ENCODE peak calls at places on chromosomes 5 and 9, in four cellular contexts. One of them, this sample, is unnamed.
A peak's percentile ranks its signal among the peaks of the same experiment; 100 is the strongest.

GRCh38 chr5:148855249-148856008 is 29.0 kb downstream of the ADRB2 start:
- DNase-seq in MM.1S: no peak
- DNase-seq in PC-3: no peak
- DNase-seq in neural progenitor cell: no peak
- DNase-seq in this sample: no peak

GRCh38 chr5:24401767-24402166 is 243.0 kb downstream of the CDH10 start:
- DNase-seq in MM.1S: peak; percentile 26
- DNase-seq in PC-3: peak; percentile 50
- DNase-seq in neural progenitor cell: no peak
- DNase-seq in this sample: no peak

GRCh38 chr5:139335811-139336210 is 5.8 kb upstream of the PAIP2 start:
- DNase-seq in MM.1S: no peak
- DNase-seq in PC-3: no peak
- DNase-seq in neural progenitor cell: no peak
- DNase-seq in this sample: peak; percentile 10

GRCh38 chr5:38456657-38457056 is 99.8 kb downstream of the LIFR start:
- DNase-seq in MM.1S: no peak
- DNase-seq in PC-3: peak; percentile 40
- DNase-seq in neural progenitor cell: no peak
- DNase-seq in this sample: no peak

GRCh38 chr9:19946446-19947109 is 157.7 kb upstream of the SLC24A2 start:
- DNase-seq in MM.1S: no peak
- DNase-seq in PC-3: peak; percentile 39
- DNase-seq in neural progenitor cell: peak; percentile 56
- DNase-seq in this sample: no peak

GRCh38 chr5:132877938-132878337 is 4.5 kb downstream of the LEAP2 start:
- DNase-seq in MM.1S: no peak
- DNase-seq in PC-3: peak; percentile 16
- DNase-seq in neural progenitor cell: no peak
- DNase-seq in this sample: no peak

GRCh38 chr9:69946800-69947437 is 96.7 kb upstream of the MAMDC2 start:
- DNase-seq in MM.1S: no peak
- DNase-seq in PC-3: peak; percentile 73
- DNase-seq in neural progenitor cell: no peak
- DNase-seq in this sample: peak; percentile 7

GRCh38 chr9:113150670-113151591 is at the start of gene SLC31A2:
- DNase-seq in MM.1S: peak; percentile 87
- DNase-seq in PC-3: peak; percentile 78
- DNase-seq in neural progenitor cell: peak; percentile 96
- DNase-seq in this sample: peak; percentile 94

GRCh38 chr5:156481741-156482140 is 154.8 kb downstream of the SGCD start:
- DNase-seq in MM.1S: no peak
- DNase-seq in PC-3: no peak
- DNase-seq in neural progenitor cell: no peak
- DNase-seq in this sample: no peak

GRCh38 chr9:85900504-85901201 is 40.3 kb upstream of the NAA35 start:
- DNase-seq in MM.1S: no peak
- DNase-seq in PC-3: peak; percentile 37
- DNase-seq in neural progenitor cell: peak; percentile 45
- DNase-seq in this sample: peak; percentile 15

GRCh38 chr9:95506692-95507455 is 9.9 kb downstream of the PTCH1 start:
- DNase-seq in MM.1S: peak; percentile 42
- DNase-seq in PC-3: peak; percentile 25
- DNase-seq in neural progenitor cell: peak; percentile 68
- DNase-seq in this sample: peak; percentile 41

GRCh38 chr9:76868897-76869296 is 37.0 kb downstream of the PRUNE2 start:
- DNase-seq in MM.1S: no peak
- DNase-seq in PC-3: no peak
- DNase-seq in neural progenitor cell: peak; percentile 84
- DNase-seq in this sample: no peak

GRCh38 chr5:180105827-180106312 is 34.3 kb upstream of the RNF130 start:
- DNase-seq in MM.1S: no peak
- DNase-seq in PC-3: no peak
- DNase-seq in neural progenitor cell: no peak
- DNase-seq in this sample: no peak

GRCh38 chr5:132656774-132657355 is 1.1 kb upstream of the IL13 start:
- DNase-seq in MM.1S: no peak
- DNase-seq in PC-3: no peak
- DNase-seq in neural progenitor cell: no peak
- DNase-seq in this sample: no peak

GRCh38 chr9:136854842-136855460 is 2.8 kb downstream of the MAMDC4 start:
- DNase-seq in MM.1S: no peak
- DNase-seq in PC-3: no peak
- DNase-seq in neural progenitor cell: no peak
- DNase-seq in this sample: no peak

GRCh38 chr5:102309586-102309985 is 13.5 kb upstream of the SLCO4C1 start:
- DNase-seq in MM.1S: no peak
- DNase-seq in PC-3: no peak
- DNase-seq in neural progenitor cell: no peak
- DNase-seq in this sample: no peak

GRCh38 chr9:130629443-130630090 is 34.8 kb upstream of the PRDM12 start:
- DNase-seq in MM.1S: no peak
- DNase-seq in PC-3: no peak
- DNase-seq in neural progenitor cell: no peak
- DNase-seq in this sample: no peak

GRCh38 chr5:88884435-88884877 is 1.5 kb upstream of the MEF2C start:
- DNase-seq in MM.1S: peak; percentile 51
- DNase-seq in PC-3: no peak
- DNase-seq in neural progenitor cell: no peak
- DNase-seq in this sample: peak; percentile 86

GRCh38 chr5:159343295-159344094 is 13.2 kb upstream of the IL12B start:
- DNase-seq in MM.1S: peak; percentile 44
- DNase-seq in PC-3: no peak
- DNase-seq in neural progenitor cell: no peak
- DNase-seq in this sample: no peak

GRCh38 chr9:34125681-34126206 is 754 bp downstream of the DCAF12 start:
- DNase-seq in MM.1S: peak; percentile 7
- DNase-seq in PC-3: peak; percentile 44
- DNase-seq in neural progenitor cell: peak; percentile 43
- DNase-seq in this sample: peak; percentile 24

GRCh38 chr9:93207326-93207814 is 23.4 kb downstream of the WNK2 start:
- DNase-seq in MM.1S: no peak
- DNase-seq in PC-3: no peak
- DNase-seq in neural progenitor cell: no peak
- DNase-seq in this sample: no peak

GRCh38 chr9:126500600-126501382 is 112.9 kb upstream of the LMX1B start:
- DNase-seq in MM.1S: peak; percentile 49
- DNase-seq in PC-3: peak; percentile 57
- DNase-seq in neural progenitor cell: peak; percentile 93
- DNase-seq in this sample: peak; percentile 79

GRCh38 chr5:143248391-143248790 is 155.1 kb downstream of the NR3C1 start:
- DNase-seq in MM.1S: no peak
- DNase-seq in PC-3: no peak
- DNase-seq in neural progenitor cell: no peak
- DNase-seq in this sample: no peak

GRCh38 chr9:98913044-98913443 is 30.7 kb upstream of the COL15A1 start:
- DNase-seq in MM.1S: no peak
- DNase-seq in PC-3: no peak
- DNase-seq in neural progenitor cell: no peak
- DNase-seq in this sample: no peak

GRCh38 chr9:125747765-125748510 is 765 bp downstream of the PBX3 start:
- DNase-seq in MM.1S: peak; percentile 50
- DNase-seq in PC-3: peak; percentile 14
- DNase-seq in neural progenitor cell: peak; percentile 67
- DNase-seq in this sample: peak; percentile 6

GRCh38 chr5:34522599-34523381 is 133.3 kb upstream of the RAI14 start:
- DNase-seq in MM.1S: peak; percentile 80
- DNase-seq in PC-3: peak; percentile 93
- DNase-seq in neural progenitor cell: peak; percentile 91
- DNase-seq in this sample: peak; percentile 79

GRCh38 chr9:127869310-127870152 is 7.9 kb downstream of the AK1 start:
- DNase-seq in MM.1S: peak; percentile 84
- DNase-seq in PC-3: peak; percentile 78
- DNase-seq in neural progenitor cell: peak; percentile 93
- DNase-seq in this sample: peak; percentile 92
- H2AFZ ChIP-seq in MM.1S: peak overlapping the region; percentile 72
- H2AFZ ChIP-seq in PC-3: no peak overlapping the region
- H2AFZ ChIP-seq in neural progenitor cell: no peak overlapping the region
- H2AFZ ChIP-seq in this sample: no peak overlapping the region

DNA sequence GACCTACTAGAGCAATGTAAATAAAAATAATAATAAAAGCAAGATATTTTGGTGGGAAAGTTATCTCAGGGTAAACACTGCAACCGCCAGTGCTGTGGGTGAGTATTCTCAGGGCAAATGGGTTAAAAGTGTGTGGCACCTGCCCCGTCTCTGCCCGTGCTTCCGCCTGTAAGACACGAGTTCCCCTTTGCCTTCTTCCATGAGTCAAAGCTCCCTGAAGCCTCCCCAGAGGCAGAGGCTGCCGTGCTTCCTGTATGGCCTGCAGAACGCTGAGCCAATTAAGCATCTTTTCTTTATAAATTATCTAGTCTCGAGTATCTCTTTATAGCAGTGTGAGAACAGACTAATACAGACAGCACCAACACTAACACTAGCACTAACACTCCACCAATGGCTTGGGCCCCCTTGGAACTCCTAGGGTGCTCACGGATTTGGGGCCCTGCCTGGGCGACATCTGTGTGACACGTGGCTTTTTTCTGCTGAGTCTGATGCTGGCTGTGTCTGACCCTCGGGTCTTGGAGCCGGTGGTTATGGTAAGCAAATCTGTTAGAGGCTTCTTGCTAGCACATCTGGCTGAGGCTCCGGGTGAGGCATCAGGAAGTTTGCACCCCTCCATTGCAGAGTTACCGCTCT is 10.6 kb downstream of the PLEKHG4B start:
- DNase-seq in MM.1S: no peak
- DNase-seq in PC-3: no peak
- DNase-seq in neural progenitor cell: no peak
- DNase-seq in this sample: no peak
- H3K27me3 ChIP-seq in MM.1S: peaks cover 4% of the 10 kb centered on the region
- H3K27me3 ChIP-seq in PC-3: peaks cover 31% of the 10 kb centered on the region
- H3K27me3 ChIP-seq in neural progenitor cell: no peaks in the 10 kb centered on the region
- H3K27me3 ChIP-seq in this sample: peaks cover 45% of the 10 kb centered on the region

GRCh38 chr5:14534773-14535172 is 46.8 kb upstream of the OTULINL start:
- DNase-seq in MM.1S: no peak
- DNase-seq in PC-3: no peak
- DNase-seq in neural progenitor cell: no peak
- DNase-seq in this sample: no peak
- H2AFZ ChIP-seq in MM.1S: no peak overlapping the region
- H2AFZ ChIP-seq in PC-3: peak overlapping the region; percentile 11
- H2AFZ ChIP-seq in neural progenitor cell: no peak overlapping the region
- H2AFZ ChIP-seq in this sample: no peak overlapping the region

GRCh38 chr5:1834022-1834551 is 32.9 kb downstream of the NDUFS6 start:
- DNase-seq in MM.1S: no peak
- DNase-seq in PC-3: no peak
- DNase-seq in neural progenitor cell: peak; percentile 36
- DNase-seq in this sample: no peak

GRCh38 chr5:1836891-1837880 is 36.0 kb downstream of the NDUFS6 start:
- DNase-seq in MM.1S: no peak
- DNase-seq in PC-3: no peak
- DNase-seq in neural progenitor cell: no peak
- DNase-seq in this sample: no peak

GRCh38 chr5:1834721-1835425 is 33.7 kb downstream of the NDUFS6 start:
- DNase-seq in MM.1S: no peak
- DNase-seq in PC-3: no peak
- DNase-seq in neural progenitor cell: peak; percentile 52
- DNase-seq in this sample: no peak

GRCh38 chr5:1836176-1836890 is 35.1 kb downstream of the NDUFS6 start:
- DNase-seq in MM.1S: peak; percentile 12
- DNase-seq in PC-3: no peak
- DNase-seq in neural progenitor cell: no peak
- DNase-seq in this sample: no peak

GRCh38 chr5:1835431-1835830 is 34.2 kb downstream of the NDUFS6 start:
- DNase-seq in MM.1S: no peak
- DNase-seq in PC-3: no peak
- DNase-seq in neural progenitor cell: no peak
- DNase-seq in this sample: no peak
- H3K27me3 ChIP-seq in MM.1S: peaks cover 31% of the 10 kb centered on the region
- H3K27me3 ChIP-seq in PC-3: peaks cover 4% of the 10 kb centered on the region
- H3K27me3 ChIP-seq in neural progenitor cell: peaks cover 10% of the 10 kb centered on the region
- H3K27me3 ChIP-seq in this sample: peaks cover 74% of the 10 kb centered on the region

DNA sequence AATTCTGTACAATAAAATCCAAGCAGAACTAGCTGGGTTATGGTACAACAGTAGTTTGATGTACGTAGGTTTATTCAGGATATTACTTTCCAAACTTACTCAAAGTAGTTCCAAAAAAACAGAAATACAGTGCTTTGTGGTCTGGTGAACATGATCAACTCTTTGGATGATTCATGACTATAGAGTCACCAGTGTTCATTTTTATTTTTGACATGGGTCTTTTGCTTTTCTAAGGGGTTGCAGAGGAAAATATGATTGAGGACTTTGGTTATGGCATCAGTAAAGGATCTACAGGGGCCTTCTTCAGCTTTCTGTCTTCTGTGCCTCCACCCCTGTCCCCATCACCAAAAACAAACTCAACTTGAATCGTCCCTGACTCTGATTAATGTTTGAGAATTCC is 127.2 kb downstream of the TLE4 start:
- DNase-seq in MM.1S: no peak
- DNase-seq in PC-3: no peak
- DNase-seq in neural progenitor cell: no peak
- DNase-seq in this sample: no peak
- H2AFZ ChIP-seq in MM.1S: no peak overlapping the region
- H2AFZ ChIP-seq in PC-3: no peak overlapping the region
- H2AFZ ChIP-seq in neural progenitor cell: no peak overlapping the region
- H2AFZ ChIP-seq in this sample: no peak overlapping the region